ENCODE peak calls at places on chromosomes 5 and 9, in eight cellular contexts. One of them, this sample, is unnamed.
A peak's percentile ranks its signal among the peaks of the same experiment; 100 is the strongest.

GRCh38 chr9:136840877-136841645 is 1.2 kb upstream of the AJM1 start:
- DNase-seq in psoas muscle: no peak
- DNase-seq in GM12865: no peak
- DNase-seq in erythroblast: no peak
- DNase-seq in globus pallidus: peak; percentile 88
- DNase-seq in A172: peak; percentile 95
- DNase-seq in A549: peak; percentile 75
- DNase-seq in ELR: peak; percentile 43
- DNase-seq in this sample: peak; percentile 81

GRCh38 chr5:132184588-132184987 is 43.1 kb downstream of the P4HA2 start:
- DNase-seq in globus pallidus: no peak
- DNase-seq in A549: peak; percentile 39
- DNase-seq in A172: no peak
- DNase-seq in ELR: no peak
- DNase-seq in erythroblast: peak; percentile 19
- DNase-seq in GM12865: no peak
- DNase-seq in psoas muscle: no peak
- DNase-seq in this sample: no peak

GRCh38 chr5:162591724-162592123 is 524.2 kb downstream of the GABRG2 start:
- DNase-seq in psoas muscle: no peak
- DNase-seq in ELR: no peak
- DNase-seq in A549: no peak
- DNase-seq in erythroblast: no peak
- DNase-seq in GM12865: no peak
- DNase-seq in globus pallidus: no peak
- DNase-seq in A172: no peak
- DNase-seq in this sample: no peak

GRCh38 chr9:27536168-27536567 is 6.6 kb upstream of the MOB3B start:
- DNase-seq in A172: no peak
- DNase-seq in ELR: no peak
- DNase-seq in GM12865: no peak
- DNase-seq in erythroblast: no peak
- DNase-seq in A549: no peak
- DNase-seq in globus pallidus: no peak
- DNase-seq in psoas muscle: no peak
- DNase-seq in this sample: no peak

GRCh38 chr5:6576861-6577501 is 55.9 kb downstream of the NSUN2 start:
- DNase-seq in globus pallidus: peak; percentile 7
- DNase-seq in GM12865: peak; percentile 54
- DNase-seq in psoas muscle: no peak
- DNase-seq in A172: peak; percentile 53
- DNase-seq in erythroblast: peak; percentile 7
- DNase-seq in A549: peak; percentile 56
- DNase-seq in ELR: peak; percentile 68
- DNase-seq in this sample: no peak

GRCh38 chr9:76835571-76836283 is 70.2 kb downstream of the PRUNE2 start:
- DNase-seq in ELR: peak; percentile 48
- DNase-seq in GM12865: no peak
- DNase-seq in globus pallidus: no peak
- DNase-seq in A172: peak; percentile 62
- DNase-seq in psoas muscle: no peak
- DNase-seq in erythroblast: no peak
- DNase-seq in A549: peak; percentile 6
- DNase-seq in this sample: no peak

GRCh38 chr9:14326264-14326826 is 12.4 kb upstream of the NFIB start:
- DNase-seq in ELR: peak; percentile 63
- DNase-seq in GM12865: peak; percentile 17
- DNase-seq in A172: peak; percentile 72
- DNase-seq in globus pallidus: no peak
- DNase-seq in A549: peak; percentile 47
- DNase-seq in psoas muscle: no peak
- DNase-seq in erythroblast: no peak
- DNase-seq in this sample: no peak

GRCh38 chr5:62593331-62593730 is 14.7 kb downstream of the LRRC70 start:
- DNase-seq in globus pallidus: no peak
- DNase-seq in A172: peak; percentile 13
- DNase-seq in ELR: peak; percentile 35
- DNase-seq in erythroblast: peak; percentile 35
- DNase-seq in psoas muscle: no peak
- DNase-seq in A549: peak; percentile 11
- DNase-seq in GM12865: no peak
- DNase-seq in this sample: no peak

GRCh38 chr9:125088752-125089151 is 54.6 kb downstream of the SCAI start:
- DNase-seq in psoas muscle: no peak
- DNase-seq in globus pallidus: no peak
- DNase-seq in A172: no peak
- DNase-seq in ELR: no peak
- DNase-seq in GM12865: no peak
- DNase-seq in erythroblast: no peak
- DNase-seq in A549: no peak
- DNase-seq in this sample: no peak

GRCh38 chr9:131728961-131729360 is 10.9 kb downstream of the RAPGEF1 start:
- DNase-seq in ELR: no peak
- DNase-seq in erythroblast: no peak
- DNase-seq in GM12865: peak; percentile 75
- DNase-seq in A549: no peak
- DNase-seq in A172: no peak
- DNase-seq in psoas muscle: no peak
- DNase-seq in globus pallidus: no peak
- DNase-seq in this sample: no peak

GRCh38 chr5:179796877-179797608 is 3.3 kb downstream of the LTC4S start:
- DNase-seq in psoas muscle: no peak
- DNase-seq in erythroblast: no peak
- DNase-seq in ELR: no peak
- DNase-seq in GM12865: no peak
- DNase-seq in globus pallidus: no peak
- DNase-seq in A549: no peak
- DNase-seq in A172: no peak
- DNase-seq in this sample: no peak

GRCh38 chr5:31470608-31471007 is 61.3 kb downstream of the DROSHA start:
- DNase-seq in globus pallidus: no peak
- DNase-seq in ELR: peak; percentile 46
- DNase-seq in psoas muscle: peak; percentile 32
- DNase-seq in A172: peak; percentile 67
- DNase-seq in erythroblast: peak; percentile 85
- DNase-seq in A549: no peak
- DNase-seq in GM12865: no peak
- DNase-seq in this sample: no peak

GRCh38 chr5:168073991-168074800 is 217.2 kb upstream of the WWC1 start:
- DNase-seq in A549: no peak
- DNase-seq in erythroblast: no peak
- DNase-seq in ELR: no peak
- DNase-seq in A172: peak; percentile 18
- DNase-seq in GM12865: no peak
- DNase-seq in psoas muscle: no peak
- DNase-seq in globus pallidus: no peak
- DNase-seq in this sample: no peak

GRCh38 chr5:159982421-159983173 is 26.3 kb upstream of the TTC1 start:
- DNase-seq in A172: peak; percentile 19
- DNase-seq in psoas muscle: no peak
- DNase-seq in A549: no peak
- DNase-seq in ELR: peak; percentile 32
- DNase-seq in erythroblast: no peak
- DNase-seq in globus pallidus: no peak
- DNase-seq in GM12865: no peak
- DNase-seq in this sample: no peak

GRCh38 chr5:4089087-4089486 is 493.5 kb downstream of the IRX1 start:
- DNase-seq in GM12865: no peak
- DNase-seq in A549: no peak
- DNase-seq in ELR: no peak
- DNase-seq in A172: no peak
- DNase-seq in globus pallidus: no peak
- DNase-seq in erythroblast: no peak
- DNase-seq in psoas muscle: no peak
- DNase-seq in this sample: no peak

GRCh38 chr5:71790433-71790832 is 71.4 kb downstream of the CARTPT start:
- DNase-seq in erythroblast: no peak
- DNase-seq in GM12865: no peak
- DNase-seq in psoas muscle: no peak
- DNase-seq in A172: no peak
- DNase-seq in ELR: no peak
- DNase-seq in globus pallidus: no peak
- DNase-seq in A549: no peak
- DNase-seq in this sample: no peak

GRCh38 chr9:70407081-70407503 is 7.4 kb downstream of the KLF9 start:
- DNase-seq in psoas muscle: no peak
- DNase-seq in A549: peak; percentile 35
- DNase-seq in ELR: peak; percentile 93
- DNase-seq in A172: peak; percentile 46
- DNase-seq in GM12865: no peak
- DNase-seq in globus pallidus: no peak
- DNase-seq in erythroblast: no peak
- DNase-seq in this sample: no peak

GRCh38 chr5:154118832-154119442 is 71.6 kb upstream of the GALNT10 start:
- DNase-seq in erythroblast: no peak
- DNase-seq in GM12865: no peak
- DNase-seq in A549: no peak
- DNase-seq in A172: peak; percentile 47
- DNase-seq in psoas muscle: no peak
- DNase-seq in globus pallidus: no peak
- DNase-seq in ELR: peak; percentile 53
- DNase-seq in this sample: no peak

GRCh38 chr9:136488247-136489214 is 5.7 kb upstream of the SEC16A start:
- DNase-seq in erythroblast: peak; percentile 39
- DNase-seq in GM12865: peak; percentile 72
- DNase-seq in globus pallidus: peak; percentile 35
- DNase-seq in A172: peak; percentile 63
- DNase-seq in psoas muscle: peak; percentile 75
- DNase-seq in ELR: peak; percentile 52
- DNase-seq in A549: peak; percentile 57
- DNase-seq in this sample: peak; percentile 25

GRCh38 chr9:82037126-82037525 is 48.6 kb downstream of the SPATA31D1 start:
- DNase-seq in psoas muscle: no peak
- DNase-seq in A172: no peak
- DNase-seq in erythroblast: no peak
- DNase-seq in ELR: no peak
- DNase-seq in globus pallidus: no peak
- DNase-seq in A549: no peak
- DNase-seq in GM12865: no peak
- DNase-seq in this sample: no peak

GRCh38 chr5:157870837-157871834 is 12.2 kb upstream of the CLINT1 start:
- DNase-seq in globus pallidus: no peak
- DNase-seq in ELR: peak; percentile 59
- DNase-seq in A172: peak; percentile 69
- DNase-seq in GM12865: peak; percentile 20
- DNase-seq in A549: peak; percentile 93
- DNase-seq in erythroblast: no peak
- DNase-seq in psoas muscle: no peak
- DNase-seq in this sample: no peak

GRCh38 chr5:134091626-134092121 is 22.8 kb upstream of the TCF7 start:
- DNase-seq in A172: peak; percentile 21
- DNase-seq in GM12865: no peak
- DNase-seq in ELR: no peak
- DNase-seq in globus pallidus: peak; percentile 70
- DNase-seq in psoas muscle: no peak
- DNase-seq in A549: no peak
- DNase-seq in erythroblast: no peak
- DNase-seq in this sample: no peak

GRCh38 chr5:154756203-154756870 is 1.2 kb downstream of the LARP1 start:
- DNase-seq in psoas muscle: peak; percentile 56
- DNase-seq in globus pallidus: peak; percentile 22
- DNase-seq in ELR: peak; percentile 50
- DNase-seq in erythroblast: peak; percentile 79
- DNase-seq in A172: no peak
- DNase-seq in GM12865: peak; percentile 53
- DNase-seq in A549: peak; percentile 63
- DNase-seq in this sample: peak; percentile 18

GRCh38 chr9:135281661-135282000 is 194.2 kb downstream of the OLFM1 start:
- DNase-seq in erythroblast: no peak
- DNase-seq in psoas muscle: no peak
- DNase-seq in ELR: no peak
- DNase-seq in GM12865: no peak
- DNase-seq in A172: no peak
- DNase-seq in globus pallidus: peak; percentile 1
- DNase-seq in A549: no peak
- DNase-seq in this sample: no peak

GRCh38 chr9:18335825-18336224 is 138.1 kb upstream of the ADAMTSL1 start:
- DNase-seq in globus pallidus: no peak
- DNase-seq in A549: no peak
- DNase-seq in erythroblast: no peak
- DNase-seq in ELR: no peak
- DNase-seq in A172: no peak
- DNase-seq in GM12865: no peak
- DNase-seq in psoas muscle: no peak
- DNase-seq in this sample: no peak

GRCh38 chr5:155004138-155004744 is 9.3 kb upstream of the KIF4B start:
- DNase-seq in erythroblast: peak; percentile 54
- DNase-seq in ELR: peak; percentile 59
- DNase-seq in GM12865: peak; percentile 56
- DNase-seq in A549: peak; percentile 45
- DNase-seq in A172: no peak
- DNase-seq in psoas muscle: no peak
- DNase-seq in globus pallidus: peak; percentile 26
- DNase-seq in this sample: no peak

GRCh38 chr9:86034863-86035734 is 64.3 kb downstream of the GOLM1 start:
- DNase-seq in psoas muscle: no peak
- DNase-seq in A549: peak; percentile 79
- DNase-seq in globus pallidus: no peak
- DNase-seq in A172: peak; percentile 49
- DNase-seq in erythroblast: peak; percentile 70
- DNase-seq in ELR: peak; percentile 68
- DNase-seq in GM12865: peak; percentile 68
- DNase-seq in this sample: no peak

GRCh38 chr5:98414938-98415337 is 358.5 kb upstream of the RGMB start:
- DNase-seq in A549: no peak
- DNase-seq in A172: peak; percentile 83
- DNase-seq in psoas muscle: no peak
- DNase-seq in GM12865: no peak
- DNase-seq in erythroblast: no peak
- DNase-seq in globus pallidus: no peak
- DNase-seq in ELR: peak; percentile 99
- DNase-seq in this sample: no peak

GRCh38 chr9:133945314-133945975 is 46.7 kb downstream of the VAV2 start:
- DNase-seq in ELR: no peak
- DNase-seq in erythroblast: no peak
- DNase-seq in GM12865: peak; percentile 92
- DNase-seq in globus pallidus: no peak
- DNase-seq in psoas muscle: peak; percentile 8
- DNase-seq in A172: no peak
- DNase-seq in A549: no peak
- DNase-seq in this sample: no peak

GRCh38 chr9:130630506-130631330 is 33.7 kb upstream of the PRDM12 start:
- DNase-seq in A172: no peak
- DNase-seq in ELR: no peak
- DNase-seq in psoas muscle: no peak
- DNase-seq in A549: no peak
- DNase-seq in globus pallidus: peak; percentile 13
- DNase-seq in erythroblast: no peak
- DNase-seq in GM12865: no peak
- DNase-seq in this sample: no peak

GRCh38 chr5:73442960-73443627 is 5.5 kb downstream of the FOXD1 start:
- DNase-seq in psoas muscle: no peak
- DNase-seq in GM12865: no peak
- DNase-seq in A549: no peak
- DNase-seq in ELR: no peak
- DNase-seq in erythroblast: no peak
- DNase-seq in A172: no peak
- DNase-seq in globus pallidus: no peak
- DNase-seq in this sample: no peak

GRCh38 chr5:66324357-66324756 is 180.3 kb downstream of the SREK1 start:
- DNase-seq in A172: no peak
- DNase-seq in ELR: no peak
- DNase-seq in psoas muscle: no peak
- DNase-seq in erythroblast: no peak
- DNase-seq in GM12865: no peak
- DNase-seq in globus pallidus: no peak
- DNase-seq in A549: no peak
- DNase-seq in this sample: no peak

GRCh38 chr9:101508203-101508602 is 25.4 kb upstream of the RNF20 start:
- DNase-seq in globus pallidus: no peak
- DNase-seq in GM12865: no peak
- DNase-seq in psoas muscle: no peak
- DNase-seq in A172: peak; percentile 26
- DNase-seq in A549: no peak
- DNase-seq in erythroblast: no peak
- DNase-seq in ELR: peak; percentile 8
- DNase-seq in this sample: no peak

GRCh38 chr9:85723220-85723619 is 18.5 kb downstream of the AGTPBP1 start:
- DNase-seq in globus pallidus: peak; percentile 58
- DNase-seq in psoas muscle: no peak
- DNase-seq in ELR: no peak
- DNase-seq in A549: no peak
- DNase-seq in A172: no peak
- DNase-seq in GM12865: no peak
- DNase-seq in erythroblast: no peak
- DNase-seq in this sample: no peak

This sample was measured in occipital lobe.